ENCODE peak calls at places on chromosomes 4 and X, in four cellular contexts. K, F, M and S are unnamed samples.

GRCh38 chr4:13888112-13888511 is 260.6 kb upstream of the BOD1L1 start:
- DNase-seq in K (no peak), M (peak; percentile 93), F (no peak), S (no peak)

GRCh38 chr4:32462944-32463343 is 1742.8 kb downstream of the PCDH7 start:
- DNase-seq in F (no peak), K (no peak), M (peak; percentile 57), S (no peak)

GRCh38 chr4:143016171-143016570 is 168.5 kb upstream of the USP38 start:
- DNase-seq in F (no peak), M (no peak), K (no peak), S (no peak)

GRCh38 chrX:119573222-119573621 is 1.1 kb upstream of the UBE2A start:
- DNase-seq in M (no peak), F (no peak), K (no peak), S (no peak)

GRCh38 chr4:10124167-10124930 is 7.8 kb upstream of the WDR1 start:
- DNase-seq in M (no peak), K (no peak), F (no peak), S (no peak)

GRCh38 chr4:125432078-125432477 is 117.3 kb downstream of the FAT4 start:
- DNase-seq in M (peak; percentile 54), K (no peak), F (no peak), S (no peak)

GRCh38 chrX:34521563-34521962 is 135.5 kb downstream of the TMEM47 start:
- DNase-seq in K (no peak), F (no peak), M (no peak), S (no peak)

GRCh38 chr4:73257995-73258667 is 467 bp downstream of the ANKRD17 start:
- DNase-seq in M (peak; percentile 51), K (no peak), F (no peak), S (no peak)

GRCh38 chr4:3399277-3400194 is 42.2 kb upstream of the HGFAC start:
- DNase-seq in K (no peak), F (no peak), M (peak; percentile 22), S (no peak)

GRCh38 chrX:56798866-56799864 is 70.1 kb downstream of the NBDY start:
- DNase-seq in M (no peak), K (peak; percentile 32), F (no peak), S (peak; percentile 55)

GRCh38 chr4:189185810-189186432 is 754.8 kb upstream of the FRG1 start:
- DNase-seq in K (no peak), M (no peak), F (no peak), S (no peak)

GRCh38 chrX:102669526-102669925 is 18.2 kb downstream of the GPRASP1 start:
- DNase-seq in M (no peak), K (no peak), F (no peak), S (no peak)

GRCh38 chr4:53680588-53680987 is 89.3 kb upstream of the LNX1 start:
- DNase-seq in K (no peak), F (no peak), M (no peak), S (no peak)

GRCh38 chr4:6641971-6642320 is 1.5 kb downstream of the MRFAP1 start:
- DNase-seq in M (peak; percentile 12), K (no peak), F (no peak), S (no peak)

GRCh38 chr4:163484906-163485305 is 9.6 kb upstream of the TMA16 start:
- DNase-seq in M (peak; percentile 65), F (peak; percentile 35), K (no peak), S (no peak)

GRCh38 chrX:69163936-69164741 is 1.1 kb downstream of the PJA1 start:
- DNase-seq in K (peak; percentile 66), F (peak; percentile 40), M (peak; percentile 10), S (no peak)

GRCh38 chr4:185708348-185708747 is 103.6 kb downstream of the SORBS2 start:
- DNase-seq in K (no peak), M (peak; percentile 41), F (no peak), S (no peak)

GRCh38 chrX:95505721-95506120 is 1178.9 kb upstream of the DIAPH2 start:
- DNase-seq in K (no peak), F (no peak), M (no peak), S (no peak)

GRCh38 chrX:107712231-107713204 is 63.1 kb downstream of the TSC22D3 start:
- DNase-seq in M (peak; percentile 78), F (no peak), K (no peak), S (no peak)

GRCh38 chrX:72727846-72728245 is 13.7 kb upstream of the PHKA1 start:
- DNase-seq in K (no peak), M (no peak), F (no peak), S (no peak)

GRCh38 chr4:103499094-103499493 is 220.7 kb downstream of the TACR3 start:
- DNase-seq in F (no peak), M (no peak), K (no peak), S (no peak)
- TF ChIP-seq CTCF in F (no peak), M (no peak), K (no peak), S (peak; percentile 7)

DNA sequence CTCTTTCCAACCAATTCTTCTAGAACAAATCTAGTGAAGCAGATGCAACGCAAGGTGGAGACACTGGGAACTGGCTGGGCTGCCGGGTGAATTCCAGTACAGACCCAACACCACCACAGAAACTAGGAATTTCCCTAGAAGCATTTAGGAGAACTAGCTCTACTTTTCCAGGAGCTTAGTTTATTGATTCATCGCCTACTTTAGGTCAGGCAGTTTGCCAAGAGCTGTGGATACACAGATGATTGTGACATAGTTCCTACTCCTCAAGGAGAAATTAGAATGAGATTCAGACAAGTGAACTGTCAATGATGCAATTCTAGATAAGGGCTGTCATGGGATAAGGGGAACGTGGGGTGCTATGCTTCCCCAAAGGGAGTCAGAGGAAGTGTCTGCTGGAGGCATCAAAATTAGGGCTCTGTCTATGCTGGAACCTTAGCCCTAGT is 350.0 kb downstream of the CAMK2D start:
- DNase-seq in K (no peak), M (peak; percentile 83), F (no peak), S (no peak)
- TF ChIP-seq CTCF in K (no peak), M (peak; percentile 36), F (no peak), S (peak; percentile 10)

DNA sequence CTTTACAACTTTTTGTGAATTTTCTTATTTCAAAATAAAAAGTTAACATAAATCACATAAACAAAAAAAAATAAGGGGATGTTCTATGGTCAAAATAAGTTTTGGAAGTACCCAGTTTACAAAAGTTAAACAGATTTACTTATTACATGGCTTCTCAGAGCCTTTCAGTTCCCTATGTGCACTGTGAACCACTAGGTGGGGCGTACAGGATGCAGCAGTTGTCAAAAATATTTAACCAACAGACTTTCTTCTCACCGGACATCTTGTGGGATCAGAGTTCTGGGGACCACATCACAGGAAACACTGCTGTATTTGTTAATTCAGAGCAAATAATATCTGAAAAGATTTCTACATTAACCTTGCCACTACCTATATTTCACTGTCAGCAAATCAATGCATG is 74.1 kb downstream of the SMARCA1 start:
- DNase-seq in M (no peak), F (no peak), K (no peak), S (no peak)
- TF ChIP-seq CTCF in M (no peak), F (no peak), K (no peak), S (peak; percentile 36)

GRCh38 chr4:8015512-8015911 is 75.9 kb upstream of the AFAP1 start:
- DNase-seq in M (peak; percentile 26), K (no peak), F (no peak), S (no peak)
- TF ChIP-seq CTCF in M (peak; percentile 51), K (peak; percentile 15), F (no peak), S (peak; percentile 77)

GRCh38 chrX:74535211-74535621 is 79.2 kb downstream of the RLIM start:
- DNase-seq in K (no peak), F (no peak), M (peak; percentile 76), S (no peak)
- TF ChIP-seq CTCF in K (no peak), F (no peak), M (peak; percentile 45), S (peak; percentile 73)

GRCh38 chrX:115912372-115912897 is 258.1 kb upstream of the AGTR2 start:
- DNase-seq in M (no peak), F (no peak), K (no peak), S (no peak)
- TF ChIP-seq CTCF in M (peak; percentile 9), F (no peak), K (no peak), S (peak; percentile 36)

GRCh38 chr4:18042754-18043153 is 21.2 kb upstream of the LCORL start:
- DNase-seq in F (no peak), M (no peak), K (no peak), S (no peak)
- TF ChIP-seq CTCF in F (peak; percentile 31), M (peak; percentile 33), K (peak; percentile 20), S (peak; percentile 34)

DNA sequence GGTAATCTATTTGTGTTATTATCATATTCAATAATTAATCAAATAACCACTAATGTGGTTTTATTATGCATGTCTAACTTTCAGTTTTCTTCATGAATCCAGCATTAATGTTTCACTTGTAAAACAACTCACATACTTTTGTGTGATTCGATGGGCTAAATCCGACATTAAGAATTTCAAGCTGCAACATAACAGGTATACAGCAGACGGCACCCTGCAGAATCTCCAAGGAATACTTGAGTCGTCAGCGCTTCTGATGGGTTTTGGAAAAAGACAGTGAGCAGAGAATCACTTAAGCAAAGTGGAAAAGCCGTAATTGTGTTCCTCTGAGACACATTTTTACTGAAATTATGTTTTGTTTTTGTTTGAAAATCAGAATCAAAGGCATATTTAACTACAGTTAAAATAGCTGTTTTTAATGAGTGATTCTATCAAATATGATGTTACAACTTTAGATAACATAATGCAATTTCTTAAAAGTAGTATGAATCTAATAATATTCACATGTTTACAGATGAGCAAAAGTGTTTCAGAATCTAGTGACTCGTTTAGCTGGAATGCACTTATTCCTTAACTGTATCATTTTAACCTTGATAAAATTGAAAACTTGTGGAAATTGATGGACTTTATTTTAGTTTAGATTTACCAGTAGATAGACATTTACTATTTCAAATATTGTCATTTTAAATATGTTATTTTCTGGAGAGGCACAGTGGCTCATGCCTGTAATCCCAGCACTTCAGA is 514.8 kb downstream of the CCSER1 start:
- DNase-seq in K (no peak), M (no peak), F (no peak), S (no peak)
- TF ChIP-seq CTCF in K (no peak), M (no peak), F (no peak), S (peak; percentile 26)

GRCh38 chrX:104284407-104285000 is 29.8 kb upstream of the ESX1 start:
- DNase-seq in K (no peak), F (no peak), M (no peak), S (no peak)
- TF ChIP-seq CTCF in K (no peak), F (no peak), M (no peak), S (no peak)

GRCh38 chrX:2735270-2735669 is 16.6 kb upstream of the XG start:
- DNase-seq in M (no peak), F (no peak), K (no peak), S (no peak)

GRCh38 chrX:2732076-2732475 is 19.8 kb upstream of the XG start:
- DNase-seq in M (no peak), K (no peak), F (no peak), S (no peak)

GRCh38 chrX:2732649-2733048 is 19.2 kb upstream of the XG start:
- DNase-seq in K (no peak), F (no peak), M (no peak), S (no peak)
- TF ChIP-seq CTCF in K (no peak), F (no peak), M (no peak), S (no peak)